ENCODE peak calls at places on chromosomes 7 and 10, in eight cellular contexts. One of them, this sample, is unnamed.

GRCh38 chr10:34333513-34333912 is 481.6 kb downstream of the PARD3 start:
- DNase-seq in breast epithelium: no peak
- DNase-seq in Karpas-422: no peak
- DNase-seq in fibroblast of lung: peak
- DNase-seq in heart right ventricle: no peak
- DNase-seq in right atrium auricular region: no peak
- DNase-seq in body of pancreas: peak
- DNase-seq in brain microvascular endothelial cell: peak
- DNase-seq in this sample: no peak

GRCh38 chr7:69603937-69604494 is 5.7 kb downstream of the AUTS2 start:
- DNase-seq in Karpas-422: no peak
- DNase-seq in body of pancreas: no peak
- DNase-seq in right atrium auricular region: no peak
- DNase-seq in fibroblast of lung: no peak
- DNase-seq in breast epithelium: no peak
- DNase-seq in brain microvascular endothelial cell: no peak
- DNase-seq in heart right ventricle: no peak
- DNase-seq in this sample: no peak

GRCh38 chr7:135771961-135772638 is 23.5 kb upstream of the FAM180A start:
- DNase-seq in brain microvascular endothelial cell: peak
- DNase-seq in heart right ventricle: no peak
- DNase-seq in fibroblast of lung: peak
- DNase-seq in Karpas-422: no peak
- DNase-seq in breast epithelium: no peak
- DNase-seq in right atrium auricular region: peak
- DNase-seq in body of pancreas: no peak
- DNase-seq in this sample: no peak

GRCh38 chr7:111011500-111011899 is 79.4 kb upstream of the LRRN3 start:
- DNase-seq in brain microvascular endothelial cell: peak
- DNase-seq in fibroblast of lung: peak
- DNase-seq in breast epithelium: no peak
- DNase-seq in Karpas-422: no peak
- DNase-seq in heart right ventricle: no peak
- DNase-seq in body of pancreas: no peak
- DNase-seq in right atrium auricular region: no peak
- DNase-seq in this sample: no peak

GRCh38 chr10:28248092-28248491 is 54.8 kb downstream of the MPP7 start:
- DNase-seq in breast epithelium: no peak
- DNase-seq in fibroblast of lung: peak
- DNase-seq in body of pancreas: peak
- DNase-seq in Karpas-422: no peak
- DNase-seq in brain microvascular endothelial cell: peak
- DNase-seq in heart right ventricle: no peak
- DNase-seq in right atrium auricular region: no peak
- DNase-seq in this sample: no peak

GRCh38 chr7:96591159-96591899 is 118.3 kb downstream of the SEM1 start:
- DNase-seq in body of pancreas: no peak
- DNase-seq in fibroblast of lung: no peak
- DNase-seq in brain microvascular endothelial cell: no peak
- DNase-seq in Karpas-422: no peak
- DNase-seq in breast epithelium: no peak
- DNase-seq in right atrium auricular region: no peak
- DNase-seq in heart right ventricle: no peak
- DNase-seq in this sample: no peak

GRCh38 chr7:130886438-130887135 is 152.6 kb upstream of the KLF14 start:
- DNase-seq in right atrium auricular region: no peak
- DNase-seq in heart right ventricle: no peak
- DNase-seq in brain microvascular endothelial cell: no peak
- DNase-seq in breast epithelium: no peak
- DNase-seq in fibroblast of lung: no peak
- DNase-seq in body of pancreas: no peak
- DNase-seq in Karpas-422: no peak
- DNase-seq in this sample: no peak

GRCh38 chr10:70271996-70272924 is 11.5 kb downstream of the NPFFR1 start:
- DNase-seq in breast epithelium: no peak
- DNase-seq in body of pancreas: no peak
- DNase-seq in Karpas-422: no peak
- DNase-seq in right atrium auricular region: peak
- DNase-seq in brain microvascular endothelial cell: no peak
- DNase-seq in fibroblast of lung: no peak
- DNase-seq in heart right ventricle: no peak
- DNase-seq in this sample: no peak

GRCh38 chr10:70186571-70186970 is 16.3 kb upstream of the SAR1A start:
- DNase-seq in body of pancreas: no peak
- DNase-seq in brain microvascular endothelial cell: no peak
- DNase-seq in fibroblast of lung: peak
- DNase-seq in heart right ventricle: no peak
- DNase-seq in breast epithelium: no peak
- DNase-seq in Karpas-422: no peak
- DNase-seq in right atrium auricular region: no peak
- DNase-seq in this sample: no peak

GRCh38 chr10:95221124-95221523 is 27.1 kb downstream of the ACSM6 start:
- DNase-seq in Karpas-422: no peak
- DNase-seq in fibroblast of lung: peak
- DNase-seq in heart right ventricle: no peak
- DNase-seq in body of pancreas: no peak
- DNase-seq in breast epithelium: no peak
- DNase-seq in right atrium auricular region: no peak
- DNase-seq in brain microvascular endothelial cell: peak
- DNase-seq in this sample: no peak

GRCh38 chr10:121514141-121514865 is 83.9 kb downstream of the FGFR2 start:
- DNase-seq in brain microvascular endothelial cell: no peak
- DNase-seq in heart right ventricle: no peak
- DNase-seq in Karpas-422: no peak
- DNase-seq in right atrium auricular region: no peak
- DNase-seq in fibroblast of lung: no peak
- DNase-seq in body of pancreas: no peak
- DNase-seq in breast epithelium: no peak
- DNase-seq in this sample: no peak

GRCh38 chr10:23157691-23158369 is 34.3 kb upstream of the PTF1A start:
- DNase-seq in brain microvascular endothelial cell: peak
- DNase-seq in right atrium auricular region: no peak
- DNase-seq in fibroblast of lung: peak
- DNase-seq in heart right ventricle: no peak
- DNase-seq in breast epithelium: no peak
- DNase-seq in body of pancreas: peak
- DNase-seq in Karpas-422: peak
- DNase-seq in this sample: no peak

GRCh38 chr7:18040196-18040595 is 12.6 kb upstream of the PRPS1L1 start:
- DNase-seq in heart right ventricle: no peak
- DNase-seq in body of pancreas: no peak
- DNase-seq in brain microvascular endothelial cell: peak
- DNase-seq in breast epithelium: no peak
- DNase-seq in right atrium auricular region: no peak
- DNase-seq in fibroblast of lung: peak
- DNase-seq in Karpas-422: no peak
- DNase-seq in this sample: no peak

GRCh38 chr7:139714163-139714901 is 63.5 kb downstream of the HIPK2 start:
- DNase-seq in heart right ventricle: peak
- DNase-seq in right atrium auricular region: no peak
- DNase-seq in fibroblast of lung: no peak
- DNase-seq in breast epithelium: no peak
- DNase-seq in body of pancreas: no peak
- DNase-seq in brain microvascular endothelial cell: no peak
- DNase-seq in Karpas-422: no peak
- DNase-seq in this sample: no peak
- H3K27ac ChIP-seq in heart right ventricle: peak
- H3K27ac ChIP-seq in right atrium auricular region: peak
- H3K27ac ChIP-seq in fibroblast of lung: no peak
- H3K27ac ChIP-seq in breast epithelium: peak
- H3K27ac ChIP-seq in body of pancreas: peak
- H3K27ac ChIP-seq in brain microvascular endothelial cell: peak
- H3K27ac ChIP-seq in Karpas-422: no peak
- H3K27ac ChIP-seq in this sample: no peak

GRCh38 chr10:79926037-79926436 is 22.9 kb downstream of the SFTPD start:
- DNase-seq in right atrium auricular region: no peak
- DNase-seq in body of pancreas: no peak
- DNase-seq in fibroblast of lung: no peak
- DNase-seq in heart right ventricle: peak
- DNase-seq in Karpas-422: no peak
- DNase-seq in brain microvascular endothelial cell: no peak
- DNase-seq in breast epithelium: no peak
- DNase-seq in this sample: no peak

GRCh38 chr10:79923145-79923544 is 25.8 kb downstream of the SFTPD start:
- DNase-seq in fibroblast of lung: no peak
- DNase-seq in heart right ventricle: no peak
- DNase-seq in breast epithelium: no peak
- DNase-seq in right atrium auricular region: no peak
- DNase-seq in body of pancreas: no peak
- DNase-seq in Karpas-422: peak
- DNase-seq in brain microvascular endothelial cell: no peak
- DNase-seq in this sample: no peak

GRCh38 chr10:79923669-79924068 is 25.2 kb downstream of the SFTPD start:
- DNase-seq in fibroblast of lung: no peak
- DNase-seq in breast epithelium: no peak
- DNase-seq in brain microvascular endothelial cell: no peak
- DNase-seq in heart right ventricle: no peak
- DNase-seq in body of pancreas: no peak
- DNase-seq in right atrium auricular region: no peak
- DNase-seq in Karpas-422: no peak
- DNase-seq in this sample: no peak

GRCh38 chr10:79927111-79927828 is 21.6 kb downstream of the SFTPD start:
- DNase-seq in body of pancreas: peak
- DNase-seq in heart right ventricle: peak
- DNase-seq in right atrium auricular region: peak
- DNase-seq in Karpas-422: no peak
- DNase-seq in fibroblast of lung: no peak
- DNase-seq in brain microvascular endothelial cell: no peak
- DNase-seq in breast epithelium: no peak
- DNase-seq in this sample: no peak

DNA sequence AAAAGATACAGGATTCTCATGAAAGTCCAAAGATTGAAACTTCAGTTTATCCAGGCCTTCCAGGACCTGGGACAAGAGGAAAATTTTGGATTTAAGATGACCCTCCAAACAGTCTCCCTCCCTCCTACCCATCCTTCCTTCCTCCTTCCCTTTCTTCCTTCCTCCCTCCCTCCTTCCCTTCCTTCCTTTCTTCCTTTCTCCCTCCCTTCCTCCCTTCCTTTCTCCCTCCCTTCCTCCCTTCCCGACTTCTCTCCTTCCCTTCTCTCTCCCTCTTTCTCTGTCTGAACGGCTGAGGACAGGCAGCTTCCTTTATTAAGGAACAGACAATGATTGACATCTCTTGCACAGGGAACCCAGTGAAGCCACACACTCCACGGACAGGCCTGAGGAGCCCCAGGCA is 23.3 kb downstream of the SFTPD start:
- DNase-seq in fibroblast of lung: no peak
- DNase-seq in Karpas-422: peak
- DNase-seq in brain microvascular endothelial cell: no peak
- DNase-seq in body of pancreas: no peak
- DNase-seq in breast epithelium: no peak
- DNase-seq in right atrium auricular region: no peak
- DNase-seq in heart right ventricle: no peak
- DNase-seq in this sample: no peak
- H3K27ac ChIP-seq in fibroblast of lung: no peak
- H3K27ac ChIP-seq in Karpas-422: no peak
- H3K27ac ChIP-seq in brain microvascular endothelial cell: no peak
- H3K27ac ChIP-seq in body of pancreas: no peak
- H3K27ac ChIP-seq in breast epithelium: no peak
- H3K27ac ChIP-seq in right atrium auricular region: no peak
- H3K27ac ChIP-seq in heart right ventricle: no peak
- H3K27ac ChIP-seq in this sample: no peak

GRCh38 chr7:137474627-137475026 is 131.1 kb upstream of the PTN start:
- DNase-seq in body of pancreas: no peak
- DNase-seq in Karpas-422: no peak
- DNase-seq in right atrium auricular region: no peak
- DNase-seq in brain microvascular endothelial cell: no peak
- DNase-seq in heart right ventricle: no peak
- DNase-seq in fibroblast of lung: no peak
- DNase-seq in breast epithelium: no peak
- DNase-seq in this sample: no peak
- H3K27ac ChIP-seq in body of pancreas: no peak
- H3K27ac ChIP-seq in Karpas-422: no peak
- H3K27ac ChIP-seq in right atrium auricular region: no peak
- H3K27ac ChIP-seq in brain microvascular endothelial cell: no peak
- H3K27ac ChIP-seq in heart right ventricle: no peak
- H3K27ac ChIP-seq in fibroblast of lung: no peak
- H3K27ac ChIP-seq in breast epithelium: peak
- H3K27ac ChIP-seq in this sample: no peak

GRCh38 chr7:139702313-139702731 is 75.5 kb downstream of the HIPK2 start:
- DNase-seq in heart right ventricle: no peak
- DNase-seq in body of pancreas: no peak
- DNase-seq in right atrium auricular region: no peak
- DNase-seq in fibroblast of lung: no peak
- DNase-seq in Karpas-422: no peak
- DNase-seq in brain microvascular endothelial cell: no peak
- DNase-seq in breast epithelium: no peak
- DNase-seq in this sample: no peak

GRCh38 chr7:139704308-139704879 is 73.4 kb downstream of the HIPK2 start:
- DNase-seq in right atrium auricular region: no peak
- DNase-seq in Karpas-422: no peak
- DNase-seq in breast epithelium: no peak
- DNase-seq in body of pancreas: no peak
- DNase-seq in fibroblast of lung: no peak
- DNase-seq in heart right ventricle: no peak
- DNase-seq in brain microvascular endothelial cell: no peak
- DNase-seq in this sample: no peak

GRCh38 chr7:139701908-139702307 is 75.9 kb downstream of the HIPK2 start:
- DNase-seq in brain microvascular endothelial cell: no peak
- DNase-seq in breast epithelium: no peak
- DNase-seq in right atrium auricular region: no peak
- DNase-seq in heart right ventricle: no peak
- DNase-seq in body of pancreas: no peak
- DNase-seq in Karpas-422: no peak
- DNase-seq in fibroblast of lung: no peak
- DNase-seq in this sample: no peak

GRCh38 chr7:139702811-139703467 is 74.9 kb downstream of the HIPK2 start:
- DNase-seq in breast epithelium: no peak
- DNase-seq in brain microvascular endothelial cell: no peak
- DNase-seq in right atrium auricular region: no peak
- DNase-seq in heart right ventricle: no peak
- DNase-seq in Karpas-422: no peak
- DNase-seq in body of pancreas: no peak
- DNase-seq in fibroblast of lung: no peak
- DNase-seq in this sample: no peak

DNA sequence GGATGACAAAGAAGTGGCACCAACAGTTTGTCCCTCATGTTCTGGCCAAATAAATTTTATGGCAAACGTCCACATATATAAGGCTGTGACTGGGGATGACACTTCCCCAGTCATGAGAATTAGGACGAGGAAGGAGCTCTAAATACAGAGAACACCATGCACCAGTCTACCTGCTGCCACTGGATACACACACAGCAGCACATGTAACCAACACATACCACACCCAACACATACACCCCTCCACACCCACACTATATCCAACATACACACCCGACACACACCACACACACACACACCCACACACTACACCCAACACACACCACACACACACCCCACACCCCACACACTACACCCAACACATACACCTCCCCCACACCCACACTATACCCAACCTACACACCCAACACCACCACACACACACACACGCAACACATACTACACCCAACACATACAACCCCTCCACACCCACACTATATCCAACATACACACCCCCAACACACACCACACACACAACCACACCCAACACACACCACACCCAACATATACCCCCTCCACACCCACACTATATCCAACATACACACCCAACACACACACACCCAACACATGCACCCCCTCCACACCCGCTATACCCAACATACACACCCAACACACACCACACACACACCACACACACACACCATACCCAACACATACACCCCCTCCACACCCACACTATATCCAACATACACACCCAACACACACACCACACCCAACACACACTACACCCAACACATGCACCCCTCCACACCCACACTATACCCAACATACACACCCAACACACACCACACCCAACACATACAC is 74.1 kb downstream of the HIPK2 start:
- DNase-seq in Karpas-422: no peak
- DNase-seq in right atrium auricular region: no peak
- DNase-seq in brain microvascular endothelial cell: no peak
- DNase-seq in breast epithelium: no peak
- DNase-seq in heart right ventricle: no peak
- DNase-seq in fibroblast of lung: no peak
- DNase-seq in body of pancreas: no peak
- DNase-seq in this sample: no peak
- H3K27ac ChIP-seq in Karpas-422: no peak
- H3K27ac ChIP-seq in right atrium auricular region: peak
- H3K27ac ChIP-seq in brain microvascular endothelial cell: no peak
- H3K27ac ChIP-seq in breast epithelium: peak
- H3K27ac ChIP-seq in heart right ventricle: peak
- H3K27ac ChIP-seq in fibroblast of lung: no peak
- H3K27ac ChIP-seq in body of pancreas: no peak
- H3K27ac ChIP-seq in this sample: no peak

This sample was measured in CD4-positive, alpha-beta T cell.